ENCODE peak calls at places on chromosomes 13 and 19, in five cellular contexts. E is astrocyte; Q is RWPE1; S is GM13977; V is CD4-positive, alpha-beta T cell. T is an unnamed sample.

GRCh38 chr19:39506944-39507714 is 7.8 kb upstream of the SELENOV start:
- DNase-seq in S (peak; percentile 92), V (no peak), Q (peak; percentile 71), E (peak; percentile 51), T (peak; percentile 27)

GRCh38 chr19:10388957-10389356 is 8.6 kb upstream of the TYK2 start:
- DNase-seq in Q (peak; percentile 64), V (peak; percentile 84), S (peak; percentile 61), E (peak; percentile 42), T (peak; percentile 89)

GRCh38 chr19:20035935-20036334 is 3.4 kb downstream of the ZNF682 start:
- DNase-seq in E (no peak), V (no peak), S (no peak), Q (no peak), T (no peak)

GRCh38 chr13:28267495-28267894 is 129.2 kb downstream of the PAN3 start:
- DNase-seq in V (no peak), Q (no peak), E (no peak), S (no peak), T (no peak)

GRCh38 chr19:16285769-16286564 is 38.7 kb upstream of the KLF2 start:
- DNase-seq in V (no peak), S (no peak), Q (no peak), E (peak; percentile 29), T (peak; percentile 8)

GRCh38 chr19:54148158-54148557 is 10.6 kb downstream of the CNOT3 start:
- DNase-seq in Q (no peak), S (no peak), V (no peak), E (no peak), T (no peak)

GRCh38 chr13:111398715-111399299 is 78.4 kb downstream of the TEX29 start:
- DNase-seq in Q (no peak), V (no peak), S (no peak), E (no peak), T (no peak)

GRCh38 chr19:1632462-1633268 is 19.8 kb downstream of the TCF3 start:
- DNase-seq in V (no peak), E (no peak), S (no peak), Q (no peak), T (no peak)

GRCh38 chr19:44872661-44873060 is 18.4 kb upstream of the TOMM40 start:
- DNase-seq in S (no peak), V (no peak), Q (no peak), E (no peak), T (no peak)

GRCh38 chr13:91946498-91947070 is 548.2 kb downstream of the GPC5 start:
- DNase-seq in S (peak; percentile 12), Q (peak; percentile 3), V (no peak), E (peak; percentile 2), T (peak; percentile 46)

GRCh38 chr13:94343243-94343585 is 136.3 kb downstream of the DCT start:
- DNase-seq in S (no peak), Q (no peak), E (peak; percentile 61), V (no peak), T (no peak)

GRCh38 chr13:100210966-100211710 is 122.2 kb downstream of the PCCA start:
- DNase-seq in V (no peak), Q (no peak), E (peak; percentile 78), S (no peak), T (no peak)

GRCh38 chr13:37392389-37392788 is 206.2 kb downstream of the POSTN start:
- DNase-seq in E (no peak), S (no peak), Q (no peak), V (no peak), T (no peak)

GRCh38 chr19:7477758-7478157 is 11.1 kb downstream of the PEX11G start:
- DNase-seq in V (no peak), S (no peak), E (no peak), Q (no peak), T (no peak)
- TF ChIP-seq CTCF in V (no peak), S (no peak), E (no peak), Q (no peak), T (no peak)

GRCh38 chr13:78376822-78377221 is 226.5 kb downstream of the POU4F1 start:
- DNase-seq in S (no peak), V (no peak), E (no peak), Q (no peak), T (no peak)

GRCh38 chr13:78383899-78384298 is 219.5 kb downstream of the POU4F1 start:
- DNase-seq in V (no peak), S (no peak), Q (no peak), E (no peak), T (no peak)

GRCh38 chr13:78382946-78383542 is 220.3 kb downstream of the POU4F1 start:
- DNase-seq in Q (no peak), E (no peak), V (no peak), S (no peak), T (no peak)

DNA sequence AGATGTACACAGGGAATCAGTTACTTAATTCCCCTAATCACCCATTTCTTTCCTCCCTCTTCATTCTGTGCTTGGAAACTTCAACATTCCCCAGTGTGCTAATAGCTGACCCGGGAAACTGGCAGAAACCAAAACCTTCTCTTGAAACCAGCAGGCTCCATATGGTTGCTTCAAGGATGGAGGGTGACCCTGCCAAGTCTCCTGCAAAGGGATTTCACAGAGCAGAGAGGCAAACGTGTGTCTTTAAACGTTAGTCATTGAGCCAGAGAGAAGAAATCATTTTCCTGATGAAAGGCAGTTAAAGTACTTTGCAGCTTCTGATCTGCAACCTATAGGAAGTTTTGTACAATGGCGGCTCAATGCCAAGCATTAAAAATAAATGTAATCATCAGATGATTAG is 220.9 kb downstream of the POU4F1 start:
- DNase-seq in S (no peak), V (no peak), E (no peak), Q (no peak), T (no peak)
- TF ChIP-seq CTCF in S (no peak), V (no peak), E (no peak), Q (no peak), T (no peak)

GRCh38 chr19:8738377-8738776 is 16.9 kb downstream of the OR2Z1 start:
- DNase-seq in Q (no peak), S (no peak), V (no peak), E (no peak), T (no peak)
- TF ChIP-seq CTCF in Q (no peak), S (no peak), V (no peak), E (no peak), T (no peak)

DNA sequence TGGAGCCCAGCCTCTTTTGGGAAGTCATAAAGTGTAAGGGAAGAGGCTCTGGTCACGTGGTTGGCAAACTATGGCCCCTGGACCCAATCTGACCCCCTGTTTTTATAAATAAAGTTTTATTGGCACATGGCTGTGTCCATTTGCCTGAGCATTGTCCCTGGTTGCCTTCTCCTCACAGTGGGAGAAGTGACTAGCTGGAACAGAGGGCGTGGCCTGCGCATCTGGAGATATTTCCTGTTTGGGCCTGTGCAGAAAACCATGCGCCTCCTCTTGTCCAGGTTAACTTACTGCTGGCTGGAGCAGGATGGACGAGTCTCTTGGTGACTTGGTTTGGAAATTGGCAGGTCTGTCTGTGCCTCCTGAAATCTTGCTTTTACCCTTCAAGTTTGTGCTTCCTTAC is 48.3 kb downstream of the KDM4B start:
- DNase-seq in V (no peak), S (no peak), E (no peak), Q (peak; percentile 72), T (peak; percentile 72)
- TF ChIP-seq CTCF in V (no peak), S (no peak), E (no peak), Q (peak; percentile 15), T (no peak)

GRCh38 chr13:113453962-113454361 is 674 bp upstream of the ADPRHL1 start:
- DNase-seq in Q (no peak), V (no peak), E (peak; percentile 8), S (no peak), T (no peak)
- TF ChIP-seq CTCF in Q (no peak), V (no peak), E (no peak), S (no peak), T (no peak)

GRCh38 chr13:35954207-35954560 is 177.0 kb downstream of the DCLK1 start:
- DNase-seq in Q (no peak), E (no peak), V (no peak), S (no peak), T (no peak)
- TF ChIP-seq CTCF in Q (no peak), E (no peak), V (no peak), S (no peak), T (no peak)